ENCODE peak calls at places on chromosomes 6 and 20, in six cellular contexts. B is lower leg skin, E is ELF-1, K is GM18507, I is head of caudate nucleus, P is NCI-H1930. O is an unnamed sample.

GRCh38 chr6:89023591-89024441 is 56.7 kb upstream of the PNRC1 start:
- DNase-seq in B (no peak), E (no peak), K (no peak), I (no peak), P (no peak), O (no peak)

GRCh38 chr6:16540804-16541752 is 220.2 kb downstream of the ATXN1 start:
- DNase-seq in B (no peak), E (no peak), K (no peak), I (no peak), P (no peak), O (no peak)

GRCh38 chr6:29792123-29793035 is 35.2 kb upstream of the HLA-G start:
- DNase-seq in B (peak; percentile 35), E (no peak), K (no peak), I (peak; percentile 71), P (no peak), O (peak; percentile 78)

GRCh38 chr6:44237021-44237812 is 9.7 kb upstream of the HSP90AB1 start:
- DNase-seq in B (peak; percentile 91), E (peak; percentile 74), K (no peak), I (peak; percentile 82), P (peak; percentile 65), O (peak; percentile 38)

GRCh38 chr20:1959156-1959555 is 34.7 kb downstream of the PDYN start:
- DNase-seq in B (no peak), E (no peak), K (no peak), I (no peak), P (no peak), O (no peak)

GRCh38 chr20:17611540-17612286 is 41.8 kb downstream of the DSTN start:
- DNase-seq in B (peak; percentile 18), E (no peak), K (no peak), I (no peak), P (no peak), O (no peak)

GRCh38 chr6:24431045-24431451 is 28.3 kb downstream of the MRS2 start:
- DNase-seq in B (no peak), E (peak; percentile 46), K (no peak), I (no peak), P (peak; percentile 14), O (no peak)

GRCh38 chr20:18628330-18628941 is 40.6 kb downstream of the DTD1 start:
- DNase-seq in B (no peak), E (peak; percentile 47), K (no peak), I (peak; percentile 31), P (no peak), O (no peak)

GRCh38 chr20:51665543-51666118 is 102.6 kb downstream of the ATP9A start:
- DNase-seq in B (no peak), E (no peak), K (no peak), I (no peak), P (no peak), O (no peak)

GRCh38 chr6:53011993-53012392 is 16.9 kb upstream of the GSTA4 start:
- DNase-seq in B (no peak), E (peak; percentile 66), K (no peak), I (no peak), P (no peak), O (no peak)

GRCh38 chr6:25792016-25792415 is 37.5 kb downstream of the SLC17A4 start:
- DNase-seq in B (no peak), E (no peak), K (no peak), I (no peak), P (no peak), O (no peak)

O was measured in T-helper 17 cell.